ENCODE peak calls at places on chromosomes 1 and 21, in eight cellular contexts. One of them, this sample, is unnamed.

GRCh38 chr1:68111804-68112436 is 61.5 kb upstream of the DIRAS3 start:
- DNase-seq in ascending aorta: no peak
- DNase-seq in sigmoid colon: peak; percentile 88
- DNase-seq in left ventricle myocardium inferior: peak; percentile 67
- DNase-seq in heart left ventricle: peak; percentile 67
- DNase-seq in endodermal cell: peak; percentile 58
- DNase-seq in lung: peak; percentile 41
- DNase-seq in astrocyte: peak; percentile 89
- DNase-seq in this sample: peak; percentile 87

GRCh38 chr1:22683547-22683946 is 27.1 kb upstream of the EPHB2 start:
- DNase-seq in ascending aorta: no peak
- DNase-seq in sigmoid colon: no peak
- DNase-seq in left ventricle myocardium inferior: no peak
- DNase-seq in heart left ventricle: no peak
- DNase-seq in endodermal cell: no peak
- DNase-seq in lung: no peak
- DNase-seq in astrocyte: no peak
- DNase-seq in this sample: no peak

GRCh38 chr1:40315239-40315794 is 1.8 kb downstream of the COL9A2 start:
- DNase-seq in ascending aorta: peak; percentile 33
- DNase-seq in sigmoid colon: peak; percentile 90
- DNase-seq in left ventricle myocardium inferior: peak; percentile 79
- DNase-seq in heart left ventricle: peak; percentile 78
- DNase-seq in endodermal cell: peak; percentile 96
- DNase-seq in lung: peak; percentile 79
- DNase-seq in astrocyte: peak; percentile 71
- DNase-seq in this sample: peak; percentile 92

GRCh38 chr21:42864812-42865211 is 14.5 kb downstream of the WDR4 start:
- DNase-seq in ascending aorta: no peak
- DNase-seq in sigmoid colon: no peak
- DNase-seq in left ventricle myocardium inferior: no peak
- DNase-seq in heart left ventricle: no peak
- DNase-seq in endodermal cell: no peak
- DNase-seq in lung: no peak
- DNase-seq in astrocyte: no peak
- DNase-seq in this sample: peak; percentile 43

GRCh38 chr1:112729909-112730308 is 14.8 kb upstream of the PPM1J start:
- DNase-seq in ascending aorta: no peak
- DNase-seq in sigmoid colon: no peak
- DNase-seq in left ventricle myocardium inferior: no peak
- DNase-seq in heart left ventricle: no peak
- DNase-seq in endodermal cell: no peak
- DNase-seq in lung: no peak
- DNase-seq in astrocyte: no peak
- DNase-seq in this sample: no peak

GRCh38 chr1:43427524-43427923 is 26.2 kb downstream of the HYI start:
- DNase-seq in ascending aorta: no peak
- DNase-seq in sigmoid colon: peak; percentile 64
- DNase-seq in left ventricle myocardium inferior: no peak
- DNase-seq in heart left ventricle: no peak
- DNase-seq in endodermal cell: no peak
- DNase-seq in lung: peak; percentile 65
- DNase-seq in astrocyte: no peak
- DNase-seq in this sample: peak; percentile 57

GRCh38 chr1:237013608-237014007 is 9.4 kb upstream of the MT1HL1 start:
- DNase-seq in ascending aorta: no peak
- DNase-seq in sigmoid colon: no peak
- DNase-seq in left ventricle myocardium inferior: no peak
- DNase-seq in heart left ventricle: no peak
- DNase-seq in endodermal cell: no peak
- DNase-seq in lung: no peak
- DNase-seq in astrocyte: no peak
- DNase-seq in this sample: no peak

GRCh38 chr1:212608956-212609700 is 567 bp downstream of the ATF3 start:
- DNase-seq in ascending aorta: no peak
- DNase-seq in sigmoid colon: peak; percentile 80
- DNase-seq in left ventricle myocardium inferior: peak; percentile 47
- DNase-seq in heart left ventricle: peak; percentile 66
- DNase-seq in endodermal cell: peak; percentile 90
- DNase-seq in lung: peak; percentile 58
- DNase-seq in astrocyte: peak; percentile 23
- DNase-seq in this sample: peak; percentile 89

GRCh38 chr1:20339811-20340457 is 49.3 kb downstream of the VWA5B1 start:
- DNase-seq in ascending aorta: no peak
- DNase-seq in sigmoid colon: no peak
- DNase-seq in left ventricle myocardium inferior: no peak
- DNase-seq in heart left ventricle: no peak
- DNase-seq in endodermal cell: peak; percentile 65
- DNase-seq in lung: no peak
- DNase-seq in astrocyte: no peak
- DNase-seq in this sample: peak; percentile 26

GRCh38 chr1:220741349-220741748 is 6.8 kb upstream of the MTARC2 start:
- DNase-seq in ascending aorta: no peak
- DNase-seq in sigmoid colon: no peak
- DNase-seq in left ventricle myocardium inferior: no peak
- DNase-seq in heart left ventricle: no peak
- DNase-seq in endodermal cell: no peak
- DNase-seq in lung: no peak
- DNase-seq in astrocyte: no peak
- DNase-seq in this sample: no peak

GRCh38 chr1:183278736-183279591 is 92.9 kb downstream of the LAMC2 start:
- DNase-seq in ascending aorta: no peak
- DNase-seq in sigmoid colon: no peak
- DNase-seq in left ventricle myocardium inferior: no peak
- DNase-seq in heart left ventricle: no peak
- DNase-seq in endodermal cell: peak; percentile 79
- DNase-seq in lung: no peak
- DNase-seq in astrocyte: peak; percentile 87
- DNase-seq in this sample: no peak

GRCh38 chr1:222845763-222846162 is 30.9 kb downstream of the DISP1 start:
- DNase-seq in ascending aorta: no peak
- DNase-seq in sigmoid colon: no peak
- DNase-seq in left ventricle myocardium inferior: no peak
- DNase-seq in heart left ventricle: no peak
- DNase-seq in endodermal cell: no peak
- DNase-seq in lung: no peak
- DNase-seq in astrocyte: no peak
- DNase-seq in this sample: no peak

DNA sequence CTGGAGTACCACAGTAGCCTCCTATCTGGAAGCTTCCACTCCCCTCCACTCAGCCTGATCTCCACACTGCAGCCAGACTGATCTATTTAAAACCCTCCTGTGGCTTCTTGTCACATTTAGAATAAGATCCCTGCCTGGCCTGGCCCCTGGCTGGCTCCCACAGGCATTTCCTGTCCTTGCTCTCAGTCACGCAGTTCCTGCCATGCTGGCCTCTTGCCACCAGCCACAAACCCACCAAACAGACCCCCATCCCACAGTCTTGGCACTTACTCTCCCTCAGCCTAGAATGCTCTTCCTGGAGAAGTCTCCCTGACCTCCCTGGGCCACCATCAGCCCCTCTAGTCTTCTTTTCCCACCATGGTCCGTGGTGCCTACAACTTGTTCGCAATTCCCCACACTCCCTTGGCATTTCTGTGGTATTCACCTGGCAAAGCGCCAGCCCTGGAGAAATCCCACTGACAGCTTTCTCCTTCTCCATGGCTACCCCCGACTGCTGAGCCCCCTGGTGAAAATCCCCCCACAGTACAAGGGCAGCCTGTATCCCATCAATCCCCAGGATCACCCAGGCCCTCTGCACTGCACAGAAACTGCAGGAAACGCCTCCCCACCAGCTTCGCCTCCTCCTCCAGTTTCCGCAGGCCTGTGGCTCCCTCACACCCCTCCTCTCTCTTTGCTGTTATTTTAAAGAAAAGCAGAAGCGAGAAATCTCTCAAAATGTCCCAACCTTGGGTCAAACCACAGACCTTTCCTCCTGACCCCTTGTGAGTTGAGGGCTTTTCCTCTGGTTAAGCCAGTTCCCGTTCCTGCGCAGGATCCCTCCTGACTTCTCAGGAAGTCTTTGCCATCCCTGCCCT is 94.5 kb downstream of the SYT2 start:
- DNase-seq in ascending aorta: no peak
- DNase-seq in sigmoid colon: no peak
- DNase-seq in left ventricle myocardium inferior: peak; percentile 38
- DNase-seq in heart left ventricle: peak; percentile 44
- DNase-seq in endodermal cell: peak; percentile 69
- DNase-seq in lung: no peak
- DNase-seq in astrocyte: peak; percentile 81
- DNase-seq in this sample: no peak
- H3K4me1 ChIP-seq in ascending aorta: peaks cover 29% of the 10 kb centered on the region
- H3K4me1 ChIP-seq in sigmoid colon: peaks cover 46% of the 10 kb centered on the region
- H3K4me1 ChIP-seq in left ventricle myocardium inferior: peaks cover 55% of the 10 kb centered on the region
- H3K4me1 ChIP-seq in heart left ventricle: peaks cover 22% of the 10 kb centered on the region
- H3K4me1 ChIP-seq in endodermal cell: peaks cover 4% of the 10 kb centered on the region
- H3K4me1 ChIP-seq in lung: peaks cover 11% of the 10 kb centered on the region
- H3K4me1 ChIP-seq in astrocyte: peaks cover 38% of the 10 kb centered on the region
- H3K4me1 ChIP-seq in this sample: peaks cover 12% of the 10 kb centered on the region

GRCh38 chr1:2311184-2312032 is 79.9 kb downstream of the MORN1 start:
- DNase-seq in ascending aorta: no peak
- DNase-seq in sigmoid colon: peak; percentile 91
- DNase-seq in left ventricle myocardium inferior: peak; percentile 55
- DNase-seq in heart left ventricle: no peak
- DNase-seq in endodermal cell: peak; percentile 92
- DNase-seq in lung: no peak
- DNase-seq in astrocyte: peak; percentile 32
- DNase-seq in this sample: no peak
- TF ChIP-seq CTCF in ascending aorta: peak; percentile 48
- TF ChIP-seq CTCF in sigmoid colon: peak; percentile 34
- TF ChIP-seq CTCF in left ventricle myocardium inferior: peak; percentile 52
- TF ChIP-seq CTCF in heart left ventricle: peak; percentile 20
- TF ChIP-seq CTCF in endodermal cell: peak; percentile 76
- TF ChIP-seq CTCF in lung: no peak
- TF ChIP-seq CTCF in astrocyte: no peak
- TF ChIP-seq CTCF in this sample: no peak

GRCh38 chr1:23908453-23909341 is 4.5 kb downstream of the CNR2 start:
- DNase-seq in ascending aorta: no peak
- DNase-seq in sigmoid colon: no peak
- DNase-seq in left ventricle myocardium inferior: no peak
- DNase-seq in heart left ventricle: peak; percentile 29
- DNase-seq in endodermal cell: no peak
- DNase-seq in lung: no peak
- DNase-seq in astrocyte: no peak
- DNase-seq in this sample: no peak
- H3K4me1 ChIP-seq in ascending aorta: no peaks in the 10 kb centered on the region
- H3K4me1 ChIP-seq in sigmoid colon: no peaks in the 10 kb centered on the region
- H3K4me1 ChIP-seq in left ventricle myocardium inferior: no peaks in the 10 kb centered on the region
- H3K4me1 ChIP-seq in heart left ventricle: peaks cover 49% of the 10 kb centered on the region
- H3K4me1 ChIP-seq in endodermal cell: no peaks in the 10 kb centered on the region
- H3K4me1 ChIP-seq in lung: no peaks in the 10 kb centered on the region
- H3K4me1 ChIP-seq in astrocyte: no peaks in the 10 kb centered on the region
- H3K4me1 ChIP-seq in this sample: no peaks in the 10 kb centered on the region

GRCh38 chr1:51750218-51750617 is 128.3 kb downstream of the NRDC start:
- DNase-seq in ascending aorta: no peak
- DNase-seq in sigmoid colon: no peak
- DNase-seq in left ventricle myocardium inferior: no peak
- DNase-seq in heart left ventricle: no peak
- DNase-seq in endodermal cell: no peak
- DNase-seq in lung: no peak
- DNase-seq in astrocyte: peak; percentile 29
- DNase-seq in this sample: no peak
- TF ChIP-seq CTCF in ascending aorta: no peak
- TF ChIP-seq CTCF in sigmoid colon: no peak
- TF ChIP-seq CTCF in left ventricle myocardium inferior: no peak
- TF ChIP-seq CTCF in heart left ventricle: no peak
- TF ChIP-seq CTCF in endodermal cell: no peak
- TF ChIP-seq CTCF in lung: no peak
- TF ChIP-seq CTCF in astrocyte: no peak
- TF ChIP-seq CTCF in this sample: no peak